ENCODE peak calls at places on chromosomes 2 and 18, in seven cellular contexts. One of them, this sample, is unnamed.
A peak's percentile ranks its signal among the peaks of the same experiment; 100 is the strongest.

GRCh38 chr2:241834853-241835210 is 23.9 kb downstream of the PDCD1 start:
- DNase-seq in AG04450: no peak
- DNase-seq in neural progenitor cell: no peak
- DNase-seq in HepG2: no peak
- DNase-seq in WERI-Rb-1: no peak
- DNase-seq in CD8-positive, alpha-beta T cell: no peak
- DNase-seq in Peyer's patch: no peak
- DNase-seq in this sample: no peak

GRCh38 chr2:160956243-160956802 is 203.9 kb upstream of the TANK start:
- DNase-seq in AG04450: no peak
- DNase-seq in HepG2: no peak
- DNase-seq in WERI-Rb-1: no peak
- DNase-seq in Peyer's patch: no peak
- DNase-seq in neural progenitor cell: no peak
- DNase-seq in CD8-positive, alpha-beta T cell: no peak
- DNase-seq in this sample: no peak

GRCh38 chr2:151637284-151637781 is 96.9 kb downstream of the NEB start:
- DNase-seq in CD8-positive, alpha-beta T cell: peak; percentile 67
- DNase-seq in AG04450: no peak
- DNase-seq in WERI-Rb-1: no peak
- DNase-seq in Peyer's patch: peak; percentile 79
- DNase-seq in neural progenitor cell: no peak
- DNase-seq in HepG2: no peak
- DNase-seq in this sample: no peak

GRCh38 chr2:63059434-63060078 is 8.9 kb downstream of the OTX1 start:
- DNase-seq in CD8-positive, alpha-beta T cell: no peak
- DNase-seq in WERI-Rb-1: peak; percentile 49
- DNase-seq in HepG2: no peak
- DNase-seq in neural progenitor cell: peak; percentile 48
- DNase-seq in AG04450: no peak
- DNase-seq in Peyer's patch: no peak
- DNase-seq in this sample: no peak

GRCh38 chr2:238895361-238895882 is 47.5 kb downstream of the TWIST2 start:
- DNase-seq in WERI-Rb-1: no peak
- DNase-seq in HepG2: no peak
- DNase-seq in AG04450: no peak
- DNase-seq in neural progenitor cell: no peak
- DNase-seq in Peyer's patch: no peak
- DNase-seq in CD8-positive, alpha-beta T cell: no peak
- DNase-seq in this sample: no peak

GRCh38 chr2:200578778-200579177 is 7.0 kb upstream of the AOX1 start:
- DNase-seq in WERI-Rb-1: peak; percentile 14
- DNase-seq in Peyer's patch: no peak
- DNase-seq in neural progenitor cell: no peak
- DNase-seq in AG04450: no peak
- DNase-seq in CD8-positive, alpha-beta T cell: no peak
- DNase-seq in HepG2: peak; percentile 83
- DNase-seq in this sample: no peak

GRCh38 chr2:233546101-233546500 is 20.5 kb downstream of the USP40 start:
- DNase-seq in HepG2: no peak
- DNase-seq in Peyer's patch: no peak
- DNase-seq in WERI-Rb-1: no peak
- DNase-seq in neural progenitor cell: no peak
- DNase-seq in CD8-positive, alpha-beta T cell: no peak
- DNase-seq in AG04450: no peak
- DNase-seq in this sample: no peak

GRCh38 chr18:13464432-13465125 is 246.0 kb downstream of the LDLRAD4 start:
- DNase-seq in AG04450: no peak
- DNase-seq in CD8-positive, alpha-beta T cell: peak; percentile 80
- DNase-seq in Peyer's patch: peak; percentile 88
- DNase-seq in HepG2: no peak
- DNase-seq in WERI-Rb-1: no peak
- DNase-seq in neural progenitor cell: no peak
- DNase-seq in this sample: no peak

GRCh38 chr2:3703741-3704355 is 473 bp downstream of the DCDC2C start:
- DNase-seq in AG04450: no peak
- DNase-seq in Peyer's patch: no peak
- DNase-seq in HepG2: no peak
- DNase-seq in CD8-positive, alpha-beta T cell: no peak
- DNase-seq in WERI-Rb-1: no peak
- DNase-seq in neural progenitor cell: no peak
- DNase-seq in this sample: no peak

GRCh38 chr2:122525341-122525740 is 769.9 kb downstream of the TSN start:
- DNase-seq in AG04450: peak; percentile 1
- DNase-seq in WERI-Rb-1: no peak
- DNase-seq in Peyer's patch: no peak
- DNase-seq in neural progenitor cell: no peak
- DNase-seq in CD8-positive, alpha-beta T cell: no peak
- DNase-seq in HepG2: no peak
- DNase-seq in this sample: no peak

GRCh38 chr2:73566288-73566878 is 75.8 kb downstream of the NAT8 start:
- DNase-seq in WERI-Rb-1: no peak
- DNase-seq in Peyer's patch: no peak
- DNase-seq in neural progenitor cell: no peak
- DNase-seq in AG04450: no peak
- DNase-seq in CD8-positive, alpha-beta T cell: no peak
- DNase-seq in HepG2: no peak
- DNase-seq in this sample: no peak

DNA sequence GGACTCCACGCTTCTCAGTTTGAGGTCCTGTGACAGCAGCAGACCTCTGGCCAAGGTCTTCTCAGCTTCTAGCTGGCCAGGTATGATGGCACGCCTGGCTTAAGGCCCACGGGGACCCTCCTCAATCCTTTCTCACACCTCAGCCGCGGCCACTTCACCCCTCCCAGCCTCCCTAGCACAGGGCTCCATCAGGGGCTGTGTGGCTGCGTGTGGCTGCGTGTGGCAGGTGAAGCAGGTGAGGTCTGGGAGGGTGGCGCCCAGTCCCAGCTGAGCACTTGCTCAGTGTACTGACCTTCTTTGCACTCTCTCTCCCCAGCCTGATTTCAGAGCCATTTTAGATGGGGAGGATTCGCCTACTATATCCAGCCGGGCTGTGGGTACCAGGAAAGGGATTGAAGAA is 237.1 kb upstream of the RAB6C start:
- DNase-seq in AG04450: no peak
- DNase-seq in WERI-Rb-1: no peak
- DNase-seq in CD8-positive, alpha-beta T cell: no peak
- DNase-seq in neural progenitor cell: no peak
- DNase-seq in Peyer's patch: no peak
- DNase-seq in HepG2: no peak
- DNase-seq in this sample: no peak
- H3K27me3 ChIP-seq in AG04450: no peaks in the 10 kb centered on the region
- H3K27me3 ChIP-seq in WERI-Rb-1: no peaks in the 10 kb centered on the region
- H3K27me3 ChIP-seq in CD8-positive, alpha-beta T cell: no peaks in the 10 kb centered on the region
- H3K27me3 ChIP-seq in neural progenitor cell: no peaks in the 10 kb centered on the region
- H3K27me3 ChIP-seq in Peyer's patch: no peaks in the 10 kb centered on the region
- H3K27me3 ChIP-seq in HepG2: peaks cover 48% of the 10 kb centered on the region
- H3K27me3 ChIP-seq in this sample: no peaks in the 10 kb centered on the region

GRCh38 chr2:113979172-113980128 is 89.6 kb downstream of the ACTR3 start:
- DNase-seq in CD8-positive, alpha-beta T cell: peak; percentile 36
- DNase-seq in neural progenitor cell: no peak
- DNase-seq in WERI-Rb-1: peak; percentile 22
- DNase-seq in HepG2: no peak
- DNase-seq in AG04450: no peak
- DNase-seq in Peyer's patch: no peak
- DNase-seq in this sample: no peak
- TF ChIP-seq CTCF in CD8-positive, alpha-beta T cell: peak; percentile 66
- TF ChIP-seq CTCF in neural progenitor cell: peak; percentile 50
- TF ChIP-seq CTCF in WERI-Rb-1: peak; percentile 49
- TF ChIP-seq CTCF in HepG2: peak; percentile 54
- TF ChIP-seq CTCF in AG04450: peak; percentile 40
- TF ChIP-seq CTCF in Peyer's patch: peak; percentile 22
- TF ChIP-seq CTCF in this sample: peak; percentile 42

GRCh38 chr2:23661276-23662050 is 265.5 kb downstream of the ATAD2B start:
- DNase-seq in AG04450: no peak
- DNase-seq in CD8-positive, alpha-beta T cell: no peak
- DNase-seq in Peyer's patch: no peak
- DNase-seq in HepG2: no peak
- DNase-seq in neural progenitor cell: no peak
- DNase-seq in WERI-Rb-1: no peak
- DNase-seq in this sample: no peak

GRCh38 chr2:23662466-23662865 is 264.5 kb downstream of the ATAD2B start:
- DNase-seq in AG04450: no peak
- DNase-seq in Peyer's patch: no peak
- DNase-seq in CD8-positive, alpha-beta T cell: no peak
- DNase-seq in HepG2: no peak
- DNase-seq in WERI-Rb-1: no peak
- DNase-seq in neural progenitor cell: no peak
- DNase-seq in this sample: no peak

GRCh38 chr2:23663730-23664005 is 263.3 kb downstream of the ATAD2B start:
- DNase-seq in CD8-positive, alpha-beta T cell: no peak
- DNase-seq in neural progenitor cell: no peak
- DNase-seq in Peyer's patch: no peak
- DNase-seq in AG04450: no peak
- DNase-seq in HepG2: no peak
- DNase-seq in WERI-Rb-1: no peak
- DNase-seq in this sample: no peak

GRCh38 chr2:23664069-23664788 is 262.7 kb downstream of the ATAD2B start:
- DNase-seq in AG04450: no peak
- DNase-seq in neural progenitor cell: no peak
- DNase-seq in HepG2: peak; percentile 30
- DNase-seq in WERI-Rb-1: no peak
- DNase-seq in Peyer's patch: no peak
- DNase-seq in CD8-positive, alpha-beta T cell: no peak
- DNase-seq in this sample: no peak

DNA sequence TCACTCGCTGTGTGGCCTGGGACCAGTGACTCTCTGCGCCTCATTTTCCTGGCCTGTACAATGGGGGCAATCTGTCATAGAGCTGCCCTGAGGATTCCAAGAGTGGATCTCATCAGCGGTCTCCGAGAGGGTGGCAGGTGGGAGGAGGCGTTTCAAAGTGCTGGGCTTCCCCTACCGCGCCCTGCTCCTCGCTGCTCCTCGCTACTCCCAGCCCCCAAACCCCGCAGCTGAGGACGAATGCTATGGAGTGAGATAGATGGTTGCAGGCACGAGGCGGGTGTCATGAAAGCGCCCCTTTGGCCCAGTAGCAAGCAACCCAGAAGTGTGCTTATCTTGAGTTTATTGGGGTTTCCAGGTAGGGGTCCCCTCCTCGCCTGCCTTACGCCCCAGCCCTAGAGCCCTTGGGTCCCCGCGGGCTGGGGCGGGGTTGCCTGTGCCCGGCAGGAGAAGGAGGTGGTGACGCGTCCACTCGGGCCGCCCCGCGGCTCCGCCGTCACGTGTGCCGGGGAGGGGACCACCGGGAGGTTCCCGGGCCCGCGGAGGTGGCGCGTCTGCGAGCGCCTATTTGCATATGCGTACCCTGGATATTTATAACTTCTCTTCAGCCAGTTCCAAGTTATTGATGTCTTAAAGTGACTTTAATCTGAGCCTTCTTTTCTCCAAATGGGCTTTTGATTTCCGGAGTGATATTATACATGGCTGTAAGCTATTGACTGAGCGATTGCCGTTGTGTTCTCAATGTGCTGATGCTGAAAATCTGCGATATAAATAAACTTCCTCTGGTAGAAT is 263.8 kb downstream of the ATAD2B start:
- DNase-seq in AG04450: no peak
- DNase-seq in CD8-positive, alpha-beta T cell: no peak
- DNase-seq in Peyer's patch: no peak
- DNase-seq in HepG2: no peak
- DNase-seq in WERI-Rb-1: no peak
- DNase-seq in neural progenitor cell: no peak
- DNase-seq in this sample: no peak
- H3K4me3 ChIP-seq in AG04450: peak overlapping the region; percentile 36
- H3K4me3 ChIP-seq in CD8-positive, alpha-beta T cell: no peak overlapping the region
- H3K4me3 ChIP-seq in Peyer's patch: no peak overlapping the region
- H3K4me3 ChIP-seq in HepG2: no peak overlapping the region
- H3K4me3 ChIP-seq in WERI-Rb-1: no peak overlapping the region
- H3K4me3 ChIP-seq in neural progenitor cell: no peak overlapping the region
- H3K4me3 ChIP-seq in this sample: no peak overlapping the region

GRCh38 chr2:96928277-96928781 is 58.1 kb downstream of the FAM178B start:
- DNase-seq in HepG2: no peak
- DNase-seq in WERI-Rb-1: no peak
- DNase-seq in AG04450: no peak
- DNase-seq in Peyer's patch: no peak
- DNase-seq in CD8-positive, alpha-beta T cell: no peak
- DNase-seq in neural progenitor cell: no peak
- DNase-seq in this sample: no peak

GRCh38 chr2:96924775-96925747 is 55.2 kb upstream of the SEMA4C start:
- DNase-seq in AG04450: no peak
- DNase-seq in neural progenitor cell: no peak
- DNase-seq in Peyer's patch: no peak
- DNase-seq in WERI-Rb-1: no peak
- DNase-seq in CD8-positive, alpha-beta T cell: peak; percentile 55
- DNase-seq in HepG2: no peak
- DNase-seq in this sample: no peak

GRCh38 chr2:96926236-96926635 is 56.4 kb upstream of the SEMA4C start:
- DNase-seq in Peyer's patch: no peak
- DNase-seq in AG04450: no peak
- DNase-seq in neural progenitor cell: no peak
- DNase-seq in HepG2: no peak
- DNase-seq in WERI-Rb-1: no peak
- DNase-seq in CD8-positive, alpha-beta T cell: no peak
- DNase-seq in this sample: no peak

GRCh38 chr2:96927420-96928171 is 57.7 kb upstream of the SEMA4C start:
- DNase-seq in WERI-Rb-1: peak; percentile 32
- DNase-seq in AG04450: no peak
- DNase-seq in neural progenitor cell: no peak
- DNase-seq in Peyer's patch: no peak
- DNase-seq in CD8-positive, alpha-beta T cell: no peak
- DNase-seq in HepG2: no peak
- DNase-seq in this sample: no peak

DNA sequence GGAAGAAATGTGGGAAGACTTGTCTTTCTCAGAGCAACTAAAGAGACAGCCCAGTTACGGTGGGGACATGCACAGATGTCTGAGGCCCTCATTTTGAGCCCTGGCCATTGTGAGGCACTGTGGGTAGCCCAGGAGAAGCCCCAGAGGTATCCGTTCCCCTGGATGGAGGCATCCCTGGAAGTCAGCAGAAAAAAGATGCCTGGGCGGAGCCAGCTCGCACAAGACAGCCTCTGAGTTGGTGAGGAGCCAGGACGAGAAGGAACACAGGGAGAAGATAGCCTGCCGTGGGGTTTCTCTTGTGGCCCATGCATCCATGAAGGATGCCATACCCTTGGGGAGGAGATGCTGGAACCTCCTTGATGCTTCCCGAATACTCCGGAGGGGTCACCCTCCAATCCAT is 56.9 kb upstream of the SEMA4C start:
- DNase-seq in AG04450: no peak
- DNase-seq in HepG2: no peak
- DNase-seq in CD8-positive, alpha-beta T cell: no peak
- DNase-seq in Peyer's patch: no peak
- DNase-seq in WERI-Rb-1: no peak
- DNase-seq in neural progenitor cell: no peak
- DNase-seq in this sample: no peak
- H3K27me3 ChIP-seq in AG04450: peaks cover 62% of the 10 kb centered on the region
- H3K27me3 ChIP-seq in HepG2: peaks cover 88% of the 10 kb centered on the region
- H3K27me3 ChIP-seq in CD8-positive, alpha-beta T cell: no peaks in the 10 kb centered on the region
- H3K27me3 ChIP-seq in Peyer's patch: no peaks in the 10 kb centered on the region
- H3K27me3 ChIP-seq in WERI-Rb-1: no peaks in the 10 kb centered on the region
- H3K27me3 ChIP-seq in neural progenitor cell: no peaks in the 10 kb centered on the region
- H3K27me3 ChIP-seq in this sample: peaks cover 49% of the 10 kb centered on the region

GRCh38 chr18:45837283-45838070 is 12.0 kb downstream of the SIGLEC15 start:
- DNase-seq in WERI-Rb-1: peak; percentile 79
- DNase-seq in HepG2: no peak
- DNase-seq in AG04450: no peak
- DNase-seq in neural progenitor cell: peak; percentile 88
- DNase-seq in Peyer's patch: no peak
- DNase-seq in CD8-positive, alpha-beta T cell: no peak
- DNase-seq in this sample: no peak
- TF ChIP-seq CTCF in WERI-Rb-1: peak; percentile 71
- TF ChIP-seq CTCF in HepG2: no peak
- TF ChIP-seq CTCF in AG04450: peak; percentile 17
- TF ChIP-seq CTCF in neural progenitor cell: peak; percentile 41
- TF ChIP-seq CTCF in Peyer's patch: peak; percentile 44
- TF ChIP-seq CTCF in CD8-positive, alpha-beta T cell: no peak
- TF ChIP-seq CTCF in this sample: no peak

GRCh38 chr2:150484461-150484931 is 3.0 kb downstream of the RND3 start:
- DNase-seq in Peyer's patch: no peak
- DNase-seq in neural progenitor cell: peak; percentile 35
- DNase-seq in WERI-Rb-1: no peak
- DNase-seq in CD8-positive, alpha-beta T cell: no peak
- DNase-seq in AG04450: no peak
- DNase-seq in HepG2: no peak
- DNase-seq in this sample: no peak
- H3K4me3 ChIP-seq in Peyer's patch: peak overlapping the region; percentile 68
- H3K4me3 ChIP-seq in neural progenitor cell: peak overlapping the region; percentile 58
- H3K4me3 ChIP-seq in WERI-Rb-1: peak overlapping the region; percentile 66
- H3K4me3 ChIP-seq in CD8-positive, alpha-beta T cell: no peak overlapping the region
- H3K4me3 ChIP-seq in AG04450: peak overlapping the region; percentile 94
- H3K4me3 ChIP-seq in HepG2: no peak overlapping the region
- H3K4me3 ChIP-seq in this sample: peak overlapping the region; percentile 91